ENCODE peak calls at places on chromosome 12, in seven cellular contexts. D is endothelial cell of umbilical vein, G is GM12878, Z is HepG2, X is K562, S is HCT116, O is SK-N-SH. M is an unnamed sample.

GRCh38 chr12:120041386-120042231 is 52.6 kb downstream of the BICDL1 start:
- DNase-seq in D (no peak), G (no peak), Z (peak; percentile 90), X (no peak), S (no peak), O (no peak), M (no peak)

GRCh38 chr12:53999596-54000104 is 311 bp upstream of the HOXC9 start:
- DNase-seq in D (no peak), G (no peak), Z (peak; percentile 30), X (peak; percentile 77), S (peak; percentile 75), O (peak; percentile 88), M (peak; percentile 81)

GRCh38 chr12:24015771-24016170 is 66.3 kb upstream of the SOX5 start:
- DNase-seq in D (no peak), G (no peak), Z (no peak), X (no peak), S (no peak), O (no peak), M (no peak)

GRCh38 chr12:103855036-103855712 is 14.1 kb upstream of the NT5DC3 start:
- DNase-seq in D (no peak), G (no peak), Z (peak; percentile 65), X (no peak), S (no peak), O (no peak), M (no peak)

GRCh38 chr12:7645395-7646177 is 20.1 kb downstream of the APOBEC1 start:
- DNase-seq in D (peak; percentile 34), G (no peak), Z (peak; percentile 6), X (peak; percentile 25), S (peak; percentile 24), O (peak; percentile 52), M (peak; percentile 39)

GRCh38 chr12:108337235-108338223 is 1.6 kb downstream of the CMKLR1 start:
- DNase-seq in D (peak; percentile 33), G (no peak), Z (peak; percentile 26), X (peak; percentile 88), S (peak; percentile 21), O (peak; percentile 72), M (peak; percentile 69)

GRCh38 chr12:62977419-62977818 is 42.5 kb upstream of the PPM1H start:
- DNase-seq in D (no peak), G (no peak), Z (no peak), X (no peak), S (peak; percentile 8), O (no peak), M (no peak)

GRCh38 chr12:54502485-54502884 is 4.9 kb downstream of the NCKAP1L start:
- DNase-seq in D (peak; percentile 22), G (no peak), Z (no peak), X (no peak), S (no peak), O (no peak), M (peak; percentile 9)

GRCh38 chr12:122250536-122250935 is 15.8 kb downstream of the VPS33A start:
- DNase-seq in D (no peak), G (no peak), Z (no peak), X (no peak), S (no peak), O (no peak), M (no peak)

GRCh38 chr12:27297576-27297975 is 35.1 kb upstream of the BMAL2 start:
- DNase-seq in D (peak; percentile 56), G (no peak), Z (no peak), X (no peak), S (no peak), O (no peak), M (no peak)

GRCh38 chr12:45713108-45713507 is 16.4 kb upstream of the ARID2 start:
- DNase-seq in D (peak; percentile 9), G (no peak), Z (no peak), X (no peak), S (no peak), O (no peak), M (no peak)

GRCh38 chr12:130017571-130018449 is 114.0 kb upstream of the TMEM132D start:
- DNase-seq in D (no peak), G (no peak), Z (no peak), X (no peak), S (no peak), O (peak; percentile 56), M (no peak)
- H3K4me3 ChIP-seq in D (no peak overlapping the region), G (no peak overlapping the region), Z (no peak overlapping the region), X (no peak overlapping the region), S (no peak overlapping the region), O (no peak overlapping the region), M (no peak overlapping the region)

GRCh38 chr12:131210506-131211278 is 257.0 kb downstream of the ADGRD1 start:
- DNase-seq in D (no peak), G (no peak), Z (no peak), X (no peak), S (no peak), O (no peak), M (no peak)

GRCh38 chr12:131209082-131210070 is 255.7 kb downstream of the ADGRD1 start:
- DNase-seq in D (no peak), G (no peak), Z (no peak), X (no peak), S (no peak), O (no peak), M (no peak)

GRCh38 chr12:131211279-131211938 is 257.7 kb downstream of the ADGRD1 start:
- DNase-seq in D (no peak), G (no peak), Z (no peak), X (no peak), S (no peak), O (no peak), M (no peak)

GRCh38 chr12:131205534-131205933 is 251.8 kb downstream of the ADGRD1 start:
- DNase-seq in D (no peak), G (no peak), Z (no peak), X (no peak), S (no peak), O (peak; percentile 11), M (no peak)

GRCh38 chr12:131208425-131208824 is 254.7 kb downstream of the ADGRD1 start:
- DNase-seq in D (no peak), G (no peak), Z (no peak), X (no peak), S (no peak), O (no peak), M (no peak)
- TF ChIP-seq MAX in D (no peak), G (no peak), Z (no peak), X (no peak), S (no peak), O (no peak), M (no peak)

GRCh38 chr12:113407931-113408585 is 4.4 kb upstream of the SDS start:
- DNase-seq in D (no peak), G (no peak), Z (no peak), X (no peak), S (no peak), O (no peak), M (peak; percentile 56)
- H3K4me3 ChIP-seq in D (no peak overlapping the region), G (no peak overlapping the region), Z (no peak overlapping the region), X (no peak overlapping the region), S (no peak overlapping the region), O (no peak overlapping the region), M (no peak overlapping the region)

DNA sequence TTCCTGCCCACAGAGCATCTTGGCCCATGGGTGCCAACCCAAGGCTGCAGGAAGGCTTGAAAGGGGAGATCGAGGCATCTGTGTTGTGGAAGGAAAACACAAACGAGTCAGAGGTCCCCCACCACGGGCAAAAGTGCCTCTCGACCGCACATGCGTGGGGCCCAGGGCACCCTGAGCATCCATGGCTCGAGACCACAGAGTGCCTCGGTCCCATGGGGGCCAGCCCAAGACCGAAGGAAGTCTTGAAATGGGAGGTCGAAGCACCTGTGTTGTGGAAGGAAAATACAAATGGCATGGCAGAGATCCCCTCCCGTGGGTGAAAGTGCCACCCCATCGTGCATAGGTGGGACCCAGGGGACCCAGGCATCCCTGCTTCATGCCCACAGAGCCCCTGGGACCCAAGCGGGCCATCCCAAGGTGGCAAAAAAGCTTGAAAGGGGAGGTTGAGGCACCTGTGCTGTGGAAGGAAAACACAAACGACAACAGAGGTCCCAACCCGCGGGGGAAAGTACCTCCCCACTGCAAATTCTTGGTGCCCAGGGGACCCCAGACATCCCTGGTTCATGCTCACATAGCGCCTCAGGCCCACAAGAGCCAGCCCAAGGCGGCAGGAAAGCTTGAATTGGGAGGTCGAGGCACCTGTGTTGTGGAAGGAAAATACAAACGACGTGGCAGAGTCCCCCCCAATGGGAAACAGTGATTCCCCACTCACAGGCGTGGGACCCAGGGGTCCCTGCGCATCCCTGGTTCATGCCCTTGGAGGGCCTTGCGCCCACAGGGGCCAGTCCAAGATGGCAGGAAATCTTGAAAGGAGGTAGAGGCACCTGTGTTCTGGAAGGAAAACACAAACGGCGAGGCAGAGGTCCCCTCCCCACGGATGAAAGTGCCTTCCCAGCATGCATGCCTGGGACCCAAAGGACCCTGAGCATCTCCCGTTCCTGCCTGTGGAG is 373.0 kb downstream of the ALG10 start:
- DNase-seq in D (no peak), G (no peak), Z (no peak), X (no peak), S (no peak), O (peak; percentile 7), M (no peak)
- TF ChIP-seq MAX in D (no peak), G (no peak), Z (no peak), X (no peak), S (no peak), O (no peak), M (no peak)

GRCh38 chr12:102454330-102454729 is 26.0 kb downstream of the IGF1 start:
- DNase-seq in D (no peak), G (no peak), Z (no peak), X (no peak), S (no peak), O (no peak), M (no peak)
- H3K4me3 ChIP-seq in D (no peak overlapping the region), G (no peak overlapping the region), Z (no peak overlapping the region), X (no peak overlapping the region), S (no peak overlapping the region), O (no peak overlapping the region), M (no peak overlapping the region)

DNA sequence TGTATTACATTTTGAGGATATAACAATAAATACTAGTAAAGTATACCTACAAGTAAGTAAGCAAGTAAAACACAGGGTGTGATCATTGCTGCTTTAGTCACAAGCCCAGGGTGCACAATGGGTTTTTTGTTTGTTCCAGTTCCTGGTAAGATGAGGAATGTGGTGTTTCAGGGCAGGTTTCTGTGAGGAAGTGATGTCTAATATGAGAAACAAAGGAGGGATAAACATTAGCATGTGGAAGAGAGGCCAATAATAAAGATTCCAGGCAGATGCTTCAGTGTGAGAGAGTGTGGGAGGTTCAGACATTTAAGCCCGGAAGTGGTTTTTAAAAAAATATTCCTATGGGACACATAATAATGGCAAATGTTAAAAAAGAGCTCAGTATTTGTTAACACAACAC is 808.1 kb upstream of the USP15 start:
- DNase-seq in D (no peak), G (no peak), Z (no peak), X (no peak), S (peak; percentile 67), O (no peak), M (no peak)
- TF ChIP-seq MAX in D (no peak), G (no peak), Z (no peak), X (no peak), S (no peak), O (no peak), M (no peak)

M was measured in NB4.